ENCODE peak calls at places on chromosome 17, in four cellular contexts. One of them, this sample, is unnamed.

GRCh38 chr17:45228121-45228941 is 6.6 kb downstream of the FMNL1 start:
- DNase-seq in WERI-Rb-1: no peak
- DNase-seq in HFFc6: no peak
- DNase-seq in KBM-7: peak; percentile 34
- DNase-seq in this sample: no peak

GRCh38 chr17:31560836-31561235 is 169.4 kb downstream of the RAB11FIP4 start:
- DNase-seq in WERI-Rb-1: no peak
- DNase-seq in HFFc6: no peak
- DNase-seq in KBM-7: no peak
- DNase-seq in this sample: peak; percentile 54

GRCh38 chr17:42459983-42460300 is 1.3 kb downstream of the ATP6V0A1 start:
- DNase-seq in WERI-Rb-1: no peak
- DNase-seq in HFFc6: peak; percentile 46
- DNase-seq in KBM-7: peak; percentile 62
- DNase-seq in this sample: peak; percentile 46

GRCh38 chr17:44940321-44940720 is 7.3 kb downstream of the KIF18B start:
- DNase-seq in WERI-Rb-1: no peak
- DNase-seq in HFFc6: no peak
- DNase-seq in KBM-7: no peak
- DNase-seq in this sample: peak; percentile 76

GRCh38 chr17:9346296-9346926 is 229.2 kb downstream of the STX8 start:
- DNase-seq in WERI-Rb-1: no peak
- DNase-seq in HFFc6: no peak
- DNase-seq in KBM-7: peak; percentile 19
- DNase-seq in this sample: peak; percentile 12

GRCh38 chr17:1820518-1821252 is 9.0 kb downstream of the SMYD4 start:
- DNase-seq in WERI-Rb-1: no peak
- DNase-seq in HFFc6: no peak
- DNase-seq in KBM-7: no peak
- DNase-seq in this sample: no peak

GRCh38 chr17:48639136-48639535 is 13.0 kb upstream of the HOXB9 start:
- DNase-seq in WERI-Rb-1: no peak
- DNase-seq in HFFc6: no peak
- DNase-seq in KBM-7: no peak
- DNase-seq in this sample: no peak

GRCh38 chr17:61387511-61388305 is 11.9 kb upstream of the TBX2 start:
- DNase-seq in WERI-Rb-1: no peak
- DNase-seq in HFFc6: no peak
- DNase-seq in KBM-7: no peak
- DNase-seq in this sample: no peak

GRCh38 chr17:63221941-63222340 is 224.2 kb downstream of the CYB561 start:
- DNase-seq in WERI-Rb-1: no peak
- DNase-seq in HFFc6: no peak
- DNase-seq in KBM-7: peak; percentile 7
- DNase-seq in this sample: no peak

GRCh38 chr17:40015005-40015997 is at the start of gene CSF3:
- DNase-seq in WERI-Rb-1: no peak
- DNase-seq in HFFc6: no peak
- DNase-seq in KBM-7: no peak
- DNase-seq in this sample: no peak

GRCh38 chr17:75130632-75131277 is 787 bp downstream of the NT5C start:
- DNase-seq in WERI-Rb-1: peak; percentile 92
- DNase-seq in HFFc6: peak; percentile 31
- DNase-seq in KBM-7: peak; percentile 80
- DNase-seq in this sample: peak; percentile 71

GRCh38 chr17:59634632-59635561 is 15.2 kb downstream of the CLTC start:
- DNase-seq in WERI-Rb-1: no peak
- DNase-seq in HFFc6: peak; percentile 20
- DNase-seq in KBM-7: no peak
- DNase-seq in this sample: no peak

GRCh38 chr17:79989106-79989835 is 46.4 kb downstream of the TBC1D16 start:
- DNase-seq in WERI-Rb-1: no peak
- DNase-seq in HFFc6: no peak
- DNase-seq in KBM-7: no peak
- DNase-seq in this sample: no peak

GRCh38 chr17:78717431-78717980 is 64.6 kb downstream of the CYTH1 start:
- DNase-seq in WERI-Rb-1: peak; percentile 49
- DNase-seq in HFFc6: peak; percentile 20
- DNase-seq in KBM-7: no peak
- DNase-seq in this sample: peak; percentile 32

GRCh38 chr17:74807925-74808324 is 31.8 kb upstream of the NAT9 start:
- DNase-seq in WERI-Rb-1: no peak
- DNase-seq in HFFc6: no peak
- DNase-seq in KBM-7: no peak
- DNase-seq in this sample: no peak

GRCh38 chr17:46110219-46110618 is 83.0 kb downstream of the KANSL1 start:
- DNase-seq in WERI-Rb-1: no peak
- DNase-seq in HFFc6: no peak
- DNase-seq in KBM-7: no peak
- DNase-seq in this sample: no peak

GRCh38 chr17:27654654-27655524 is 23.9 kb downstream of the LGALS9 start:
- DNase-seq in WERI-Rb-1: peak; percentile 95
- DNase-seq in HFFc6: peak; percentile 58
- DNase-seq in KBM-7: peak; percentile 92
- DNase-seq in this sample: peak; percentile 75

GRCh38 chr17:62617894-62618472 is 9.5 kb upstream of the MRC2 start:
- DNase-seq in WERI-Rb-1: no peak
- DNase-seq in HFFc6: no peak
- DNase-seq in KBM-7: no peak
- DNase-seq in this sample: no peak

GRCh38 chr17:44763170-44763569 is 4.4 kb downstream of the ADAM11 start:
- DNase-seq in WERI-Rb-1: no peak
- DNase-seq in HFFc6: no peak
- DNase-seq in KBM-7: no peak
- DNase-seq in this sample: no peak

GRCh38 chr17:68172461-68172954 is 75.3 kb upstream of the AMZ2 start:
- DNase-seq in WERI-Rb-1: peak; percentile 82
- DNase-seq in HFFc6: peak; percentile 41
- DNase-seq in KBM-7: peak; percentile 84
- DNase-seq in this sample: peak; percentile 64

GRCh38 chr17:45768000-45768399 is 16.1 kb upstream of the CRHR1 start:
- DNase-seq in WERI-Rb-1: no peak
- DNase-seq in HFFc6: peak; percentile 4
- DNase-seq in KBM-7: no peak
- DNase-seq in this sample: no peak

GRCh38 chr17:63537991-63538692 is 12.1 kb upstream of the DCAF7 start:
- DNase-seq in WERI-Rb-1: no peak
- DNase-seq in HFFc6: no peak
- DNase-seq in KBM-7: no peak
- DNase-seq in this sample: peak; percentile 12

GRCh38 chr17:57949649-57950048 is 5.6 kb downstream of the CUEDC1 start:
- DNase-seq in WERI-Rb-1: no peak
- DNase-seq in HFFc6: peak; percentile 10
- DNase-seq in KBM-7: no peak
- DNase-seq in this sample: peak; percentile 29

GRCh38 chr17:41535764-41536481 is 7.8 kb upstream of the KRT19 start:
- DNase-seq in WERI-Rb-1: no peak
- DNase-seq in HFFc6: no peak
- DNase-seq in KBM-7: no peak
- DNase-seq in this sample: no peak

GRCh38 chr17:49552070-49552751 is 23.5 kb upstream of the NXPH3 start:
- DNase-seq in WERI-Rb-1: no peak
- DNase-seq in HFFc6: no peak
- DNase-seq in KBM-7: no peak
- DNase-seq in this sample: peak; percentile 43

GRCh38 chr17:223723-224471 is 42.4 kb upstream of the DOC2B start:
- DNase-seq in WERI-Rb-1: peak; percentile 3
- DNase-seq in HFFc6: no peak
- DNase-seq in KBM-7: no peak
- DNase-seq in this sample: no peak

GRCh38 chr17:17681187-17681743 is at the start of gene RAI1:
- DNase-seq in WERI-Rb-1: peak; percentile 79
- DNase-seq in HFFc6: peak; percentile 77
- DNase-seq in KBM-7: peak; percentile 67
- DNase-seq in this sample: peak; percentile 87

GRCh38 chr17:31787857-31788570 is 71.0 kb downstream of the COPRS start:
- DNase-seq in WERI-Rb-1: no peak
- DNase-seq in HFFc6: peak; percentile 90
- DNase-seq in KBM-7: no peak
- DNase-seq in this sample: peak; percentile 97

GRCh38 chr17:42111901-42112551 is 488 bp downstream of the DHX58 start:
- DNase-seq in WERI-Rb-1: no peak
- DNase-seq in HFFc6: peak; percentile 42
- DNase-seq in KBM-7: no peak
- DNase-seq in this sample: peak; percentile 78

GRCh38 chr17:78979780-78980623 is at the start of gene LGALS3BP:
- DNase-seq in WERI-Rb-1: no peak
- DNase-seq in HFFc6: peak; percentile 51
- DNase-seq in KBM-7: no peak
- DNase-seq in this sample: peak; percentile 88

GRCh38 chr17:72661093-72661944 is 431.2 kb downstream of the SLC39A11 start:
- DNase-seq in WERI-Rb-1: no peak
- DNase-seq in HFFc6: no peak
- DNase-seq in KBM-7: no peak
- DNase-seq in this sample: no peak

GRCh38 chr17:74961657-74962360 is 10.8 kb downstream of the HID1 start:
- DNase-seq in WERI-Rb-1: peak; percentile 96
- DNase-seq in HFFc6: peak; percentile 72
- DNase-seq in KBM-7: peak; percentile 92
- DNase-seq in this sample: peak; percentile 86

GRCh38 chr17:78127240-78127887 is 1.2 kb downstream of the TMC6 start:
- DNase-seq in WERI-Rb-1: no peak
- DNase-seq in HFFc6: no peak
- DNase-seq in KBM-7: peak; percentile 84
- DNase-seq in this sample: no peak

This sample was measured in EL.